ENCODE peak calls at places on chromosome 11, in nine cellular contexts. X, N, I, S, O, J, A, P and W are unnamed samples.

GRCh38 chr11:69425444-69425843 is 56.0 kb upstream of the LINC01488 start:
- DNase-seq in X (no peak), N (no peak), I (no peak), S (no peak), O (no peak), J (no peak), A (no peak), P (no peak), W (no peak)

GRCh38 chr11:70202898-70203748 is at the start of gene FADD:
- DNase-seq in X (peak; percentile 92), N (peak; percentile 92), I (peak; percentile 96), S (peak; percentile 76), O (peak; percentile 95), J (peak; percentile 92), A (peak; percentile 91), P (peak; percentile 77), W (peak; percentile 80)

GRCh38 chr11:120425527-120425926 is 86.0 kb upstream of the GRIK4 start:
- DNase-seq in X (no peak), N (no peak), I (no peak), S (no peak), O (no peak), J (no peak), A (no peak), P (no peak), W (no peak)

GRCh38 chr11:43996318-43996717 is 51.5 kb upstream of the ACCSL start:
- DNase-seq in X (no peak), N (no peak), I (no peak), S (no peak), O (no peak), J (no peak), A (no peak), P (no peak), W (no peak)

GRCh38 chr11:133911169-133911568 is 45.6 kb downstream of the IGSF9B start:
- DNase-seq in X (no peak), N (no peak), I (no peak), S (no peak), O (no peak), J (no peak), A (no peak), P (no peak), W (no peak)

GRCh38 chr11:73866095-73866579 is 10.5 kb downstream of the COA4 start:
- DNase-seq in X (no peak), N (no peak), I (no peak), S (no peak), O (peak; percentile 87), J (peak; percentile 87), A (no peak), P (no peak), W (no peak)

GRCh38 chr11:133896028-133896427 is 50.7 kb upstream of the SPATA19 start:
- DNase-seq in X (no peak), N (no peak), I (no peak), S (no peak), O (no peak), J (no peak), A (no peak), P (no peak), W (no peak)

GRCh38 chr11:117827521-117828511 is 3.3 kb upstream of the FXYD2 start:
- DNase-seq in X (peak; percentile 14), N (peak; percentile 15), I (peak; percentile 46), S (no peak), O (no peak), J (no peak), A (peak; percentile 45), P (no peak), W (no peak)

GRCh38 chr11:134372536-134372935 is 39.5 kb downstream of the B3GAT1 start:
- DNase-seq in X (no peak), N (no peak), I (no peak), S (no peak), O (no peak), J (no peak), A (no peak), P (no peak), W (no peak)

GRCh38 chr11:92651159-92651558 is 318.3 kb upstream of the MTNR1B start:
- DNase-seq in X (no peak), N (no peak), I (no peak), S (no peak), O (no peak), J (no peak), A (no peak), P (no peak), W (no peak)

GRCh38 chr11:104918113-104918824 is 20.0 kb upstream of the CASP12 start:
- DNase-seq in X (no peak), N (no peak), I (no peak), S (no peak), O (peak; percentile 82), J (peak; percentile 84), A (no peak), P (no peak), W (peak; percentile 77)

GRCh38 chr11:48272551-48273080 is 9.0 kb downstream of the OR4X1 start:
- DNase-seq in X (no peak), N (no peak), I (no peak), S (no peak), O (no peak), J (no peak), A (no peak), P (no peak), W (no peak)

GRCh38 chr11:65117206-65118096 is at the start of gene ZNHIT2:
- DNase-seq in X (peak; percentile 100), N (peak; percentile 100), I (peak; percentile 100), S (peak; percentile 95), O (peak; percentile 99), J (peak; percentile 99), A (peak; percentile 99), P (peak; percentile 100), W (peak; percentile 97)

GRCh38 chr11:1438261-1438966 is 48.2 kb downstream of the MOB2 start:
- DNase-seq in X (no peak), N (no peak), I (no peak), S (no peak), O (no peak), J (no peak), A (no peak), P (no peak), W (no peak)

GRCh38 chr11:36131719-36132349 is 157.4 kb downstream of the COMMD9 start:
- DNase-seq in X (peak; percentile 27), N (peak; percentile 33), I (peak; percentile 49), S (no peak), O (peak; percentile 75), J (peak; percentile 70), A (peak; percentile 57), P (peak; percentile 72), W (no peak)

GRCh38 chr11:128195057-128195751 is 392.2 kb downstream of the ETS1 start:
- DNase-seq in X (no peak), N (no peak), I (peak; percentile 77), S (no peak), O (peak; percentile 40), J (no peak), A (no peak), P (no peak), W (no peak)

GRCh38 chr11:65857500-65858353 is at the start of gene CFL1:
- DNase-seq in X (peak; percentile 98), N (peak; percentile 98), I (peak; percentile 99), S (peak; percentile 93), O (peak; percentile 98), J (peak; percentile 96), A (peak; percentile 99), P (peak; percentile 94), W (peak; percentile 92)

GRCh38 chr11:116606060-116606459 is 166.7 kb downstream of the BUD13 start:
- DNase-seq in X (no peak), N (no peak), I (no peak), S (no peak), O (no peak), J (no peak), A (no peak), P (no peak), W (no peak)

GRCh38 chr11:101584129-101584515 is 315 bp upstream of the TRPC6 start:
- DNase-seq in X (no peak), N (no peak), I (no peak), S (no peak), O (no peak), J (no peak), A (no peak), P (no peak), W (no peak)
- H3K4me3 ChIP-seq in X (no peak overlapping the region), N (no peak overlapping the region), I (no peak overlapping the region), S (no peak overlapping the region), O (no peak overlapping the region), J (no peak overlapping the region), A (peak overlapping the region; percentile 56), P (peak overlapping the region; percentile 58), W (peak overlapping the region; percentile 47)

GRCh38 chr11:7672276-7672959 is 882 bp downstream of the CYB5R2 start:
- DNase-seq in X (no peak), N (no peak), I (no peak), S (no peak), O (no peak), J (no peak), A (no peak), P (no peak), W (no peak)
- H3K4me3 ChIP-seq in X (peak overlapping the region; percentile 79), N (no peak overlapping the region), I (no peak overlapping the region), S (no peak overlapping the region), O (no peak overlapping the region), J (peak overlapping the region; percentile 61), A (no peak overlapping the region), P (peak overlapping the region; percentile 84), W (no peak overlapping the region)

GRCh38 chr11:123196060-123196714 is 1.1 kb upstream of the CLMP start:
- DNase-seq in X (no peak), N (no peak), I (no peak), S (no peak), O (no peak), J (no peak), A (no peak), P (no peak), W (no peak)

GRCh38 chr11:123191939-123192338 is 3.1 kb downstream of the CLMP start:
- DNase-seq in X (no peak), N (no peak), I (no peak), S (no peak), O (no peak), J (no peak), A (no peak), P (no peak), W (no peak)

GRCh38 chr11:123195182-123196059 is at the start of gene CLMP:
- DNase-seq in X (peak; percentile 41), N (peak; percentile 24), I (no peak), S (no peak), O (peak; percentile 66), J (peak; percentile 70), A (peak; percentile 53), P (peak; percentile 63), W (no peak)

GRCh38 chr11:123194308-123195181 is 503 bp downstream of the CLMP start:
- DNase-seq in X (no peak), N (no peak), I (no peak), S (no peak), O (no peak), J (peak; percentile 63), A (no peak), P (no peak), W (no peak)

DNA sequence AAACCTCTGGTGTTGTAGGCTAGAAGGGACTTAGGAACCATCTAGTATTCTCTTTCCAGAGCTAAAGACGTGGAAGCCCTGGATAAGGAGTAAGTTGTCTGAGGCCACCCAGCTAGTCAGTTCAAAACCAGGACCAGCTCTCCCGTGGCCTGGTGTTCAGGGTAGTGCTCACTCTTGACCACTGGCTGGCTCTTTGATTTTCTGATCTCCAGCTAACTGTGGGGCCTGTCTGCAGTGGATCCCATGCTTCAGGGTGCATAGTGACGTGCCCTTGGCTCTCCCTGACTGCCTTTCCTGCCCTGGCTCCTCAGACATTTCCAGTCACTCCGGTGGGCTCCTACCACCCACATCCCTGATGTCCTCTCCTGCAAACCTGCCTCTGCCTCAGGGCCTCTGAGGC is 1.3 kb downstream of the CLMP start:
- DNase-seq in X (no peak), N (no peak), I (no peak), S (no peak), O (no peak), J (peak; percentile 49), A (no peak), P (no peak), W (no peak)
- H3K4me3 ChIP-seq in X (no peak overlapping the region), N (no peak overlapping the region), I (peak overlapping the region; percentile 26), S (no peak overlapping the region), O (peak overlapping the region; percentile 56), J (peak overlapping the region; percentile 87), A (peak overlapping the region; percentile 44), P (peak overlapping the region; percentile 61), W (peak overlapping the region; percentile 77)

GRCh38 chr11:72243567-72244316 is at the start of gene PHOX2A:
- DNase-seq in X (no peak), N (no peak), I (no peak), S (no peak), O (no peak), J (no peak), A (no peak), P (no peak), W (no peak)
- H3K4me3 ChIP-seq in X (no peak within 1 kb of the TSS), N (no peak within 1 kb of the TSS), I (no peak within 1 kb of the TSS), S (no peak within 1 kb of the TSS), O (no peak within 1 kb of the TSS), J (no peak within 1 kb of the TSS), A (peak within 1 kb of the TSS; percentile 28), P (peak within 1 kb of the TSS; percentile 11), W (peak within 1 kb of the TSS; percentile 9)